ENCODE peak calls at places on chromosomes 16 and 17, in five cellular contexts. X, J, I, K and W are unnamed samples.

GRCh38 chr16:85517154-85517553 is 96.0 kb upstream of the GSE1 start:
- DNase-seq in K (no peak), X (no peak), J (no peak), I (no peak), W (no peak)

GRCh38 chr17:73231363-73231762 is 30.3 kb downstream of the CPSF4L start:
- DNase-seq in X (no peak), J (no peak), I (no peak), K (no peak), W (peak; percentile 8)

GRCh38 chr16:52561910-52562741 is 15.2 kb upstream of the TOX3 start:
- DNase-seq in X (no peak), K (peak; percentile 44), J (peak; percentile 42), I (no peak), W (no peak)

GRCh38 chr17:83190601-83191387 is 111.4 kb downstream of the METRNL start:
- DNase-seq in X (no peak), I (peak; percentile 5), J (peak; percentile 2), K (peak; percentile 26), W (no peak)

GRCh38 chr17:73532441-73532901 is 111.8 kb downstream of the SDK2 start:
- DNase-seq in J (no peak), X (no peak), I (no peak), K (no peak), W (no peak)

GRCh38 chr17:8141741-8142140 is 10.5 kb downstream of the PER1 start:
- DNase-seq in K (no peak), X (no peak), J (no peak), I (peak; percentile 31), W (no peak)

GRCh38 chr16:86714166-86714565 is 135.8 kb downstream of the FOXL1 start:
- DNase-seq in I (no peak), J (no peak), X (no peak), K (no peak), W (peak; percentile 44)

GRCh38 chr16:68644715-68645493 is at the start of gene CDH3:
- DNase-seq in K (peak; percentile 65), X (no peak), I (no peak), J (peak; percentile 84), W (no peak)

GRCh38 chr16:89422905-89423630 is 67.3 kb downstream of the ANKRD11 start:
- DNase-seq in X (no peak), J (no peak), K (no peak), I (peak; percentile 71), W (peak; percentile 28)

GRCh38 chr16:75044800-75045361 is 46.1 kb downstream of the ZNRF1 start:
- DNase-seq in J (peak; percentile 14), I (no peak), X (peak; percentile 22), K (peak; percentile 64), W (peak; percentile 50)

GRCh38 chr17:32461853-32462617 is 17.7 kb downstream of the PSMD11 start:
- DNase-seq in K (no peak), J (no peak), I (peak; percentile 76), X (no peak), W (peak; percentile 28)

GRCh38 chr17:56699186-56699895 is 105.8 kb downstream of the NOG start:
- DNase-seq in I (peak; percentile 59), J (peak; percentile 39), K (peak; percentile 58), X (peak; percentile 26), W (peak; percentile 99)

GRCh38 chr17:44877121-44877520 is 22.1 kb downstream of the EFTUD2 start:
- DNase-seq in J (no peak), I (no peak), K (no peak), X (no peak), W (no peak)

GRCh38 chr16:24973771-24974461 is 41.3 kb downstream of the ARHGAP17 start:
- DNase-seq in X (no peak), K (no peak), J (no peak), I (no peak), W (no peak)

GRCh38 chr16:76444823-76445222 is 167.6 kb downstream of the CNTNAP4 start:
- DNase-seq in J (no peak), I (no peak), X (no peak), K (no peak), W (no peak)

GRCh38 chr17:41734139-41734948 is at the start of gene HAP1:
- DNase-seq in K (no peak), J (peak; percentile 39), X (no peak), I (no peak), W (peak; percentile 43)

GRCh38 chr16:68359398-68360191 is 48.8 kb downstream of the PRMT7 start:
- DNase-seq in J (no peak), I (no peak), X (no peak), K (no peak), W (no peak)

GRCh38 chr17:41547921-41548843 is 20.1 kb upstream of the KRT19 start:
- DNase-seq in X (peak; percentile 37), I (peak; percentile 85), J (peak; percentile 44), K (peak; percentile 70), W (peak; percentile 100)

GRCh38 chr17:73765824-73766563 is 121.7 kb upstream of the SDK2 start:
- DNase-seq in J (no peak), I (no peak), K (no peak), X (no peak), W (no peak)

GRCh38 chr16:87201052-87201451 is 116.1 kb downstream of the C16orf95 start:
- DNase-seq in X (peak; percentile 61), K (peak; percentile 50), I (peak; percentile 63), J (no peak), W (peak; percentile 91)

GRCh38 chr17:17540278-17540906 is 44.2 kb upstream of the RASD1 start:
- DNase-seq in I (no peak), X (peak; percentile 18), J (no peak), K (no peak), W (no peak)

GRCh38 chr16:89155184-89155679 is 16.3 kb upstream of the CDH15 start:
- DNase-seq in K (peak; percentile 68), J (peak; percentile 27), I (peak; percentile 80), X (peak; percentile 74), W (peak; percentile 29)

GRCh38 chr16:56295739-56296527 is 104.6 kb downstream of the GNAO1 start:
- DNase-seq in J (no peak), X (no peak), K (no peak), I (no peak), W (no peak)

GRCh38 chr16:17161034-17161433 is 309.7 kb downstream of the XYLT1 start:
- DNase-seq in J (no peak), I (no peak), X (no peak), K (no peak), W (no peak)

GRCh38 chr16:48503779-48504178 is 106.2 kb downstream of the N4BP1 start:
- DNase-seq in I (peak; percentile 33), K (peak; percentile 38), X (peak; percentile 69), J (no peak), W (peak; percentile 39)

GRCh38 chr16:24572069-24572468 is 32.7 kb downstream of the RBBP6 start:
- DNase-seq in X (no peak), I (no peak), J (no peak), K (no peak), W (no peak)

GRCh38 chr17:70525976-70526375 is 356.6 kb downstream of the KCNJ2 start:
- DNase-seq in I (no peak), K (no peak), X (no peak), J (no peak), W (no peak)

GRCh38 chr17:70521821-70522256 is 352.5 kb downstream of the KCNJ2 start:
- DNase-seq in X (peak; percentile 14), K (peak; percentile 57), J (peak; percentile 6), I (peak; percentile 59), W (peak; percentile 33)

GRCh38 chr17:70527364-70527888 is 358.1 kb downstream of the KCNJ2 start:
- DNase-seq in J (no peak), K (peak; percentile 38), X (no peak), I (no peak), W (no peak)

GRCh38 chr17:70520447-70520846 is 351.1 kb downstream of the KCNJ2 start:
- DNase-seq in I (no peak), K (no peak), J (no peak), X (no peak), W (no peak)

GRCh38 chr17:70523407-70523806 is 354.1 kb downstream of the KCNJ2 start:
- DNase-seq in J (no peak), I (no peak), K (no peak), X (no peak), W (no peak)
- H3K9me3 ChIP-seq in J (no peaks in the 10 kb centered on the region), I (no peaks in the 10 kb centered on the region), K (peaks cover 2% of the 10 kb centered on the region), X (no peaks in the 10 kb centered on the region), W (no peaks in the 10 kb centered on the region)

GRCh38 chr17:61407211-61407911 is 7.7 kb downstream of the TBX2 start:
- DNase-seq in I (peak; percentile 20), X (no peak), K (no peak), J (no peak), W (no peak)

GRCh38 chr17:61406871-61407210 is 7.2 kb downstream of the TBX2 start:
- DNase-seq in X (no peak), I (no peak), K (no peak), J (no peak), W (no peak)

GRCh38 chr17:61405047-61405685 is 5.5 kb downstream of the TBX2 start:
- DNase-seq in X (no peak), J (no peak), K (no peak), I (no peak), W (no peak)

GRCh38 chr17:61405686-61406542 is 6.3 kb downstream of the TBX2 start:
- DNase-seq in K (no peak), I (peak; percentile 23), X (no peak), J (no peak), W (no peak)

DNA sequence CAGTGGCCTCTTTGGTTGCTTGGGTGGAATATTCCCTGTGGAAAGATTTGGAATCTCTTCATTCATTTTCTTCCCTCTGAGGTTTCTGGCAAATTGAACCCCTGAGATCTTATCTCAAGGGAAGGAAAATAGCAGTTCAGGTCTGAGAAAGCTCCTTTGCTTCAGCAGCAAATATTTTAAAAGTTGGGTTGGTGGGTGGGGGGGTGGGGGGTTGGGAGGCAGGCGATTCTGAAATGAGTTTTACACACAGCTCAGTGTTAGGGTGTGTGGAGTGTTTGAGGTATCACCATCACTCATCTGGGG is 6.9 kb downstream of the TBX2 start:
- DNase-seq in I (no peak), K (no peak), J (no peak), X (no peak), W (no peak)
- H3K4me3 ChIP-seq in I (no peak overlapping the region), K (no peak overlapping the region), J (no peak overlapping the region), X (peak overlapping the region; percentile 66), W (no peak overlapping the region)

DNA sequence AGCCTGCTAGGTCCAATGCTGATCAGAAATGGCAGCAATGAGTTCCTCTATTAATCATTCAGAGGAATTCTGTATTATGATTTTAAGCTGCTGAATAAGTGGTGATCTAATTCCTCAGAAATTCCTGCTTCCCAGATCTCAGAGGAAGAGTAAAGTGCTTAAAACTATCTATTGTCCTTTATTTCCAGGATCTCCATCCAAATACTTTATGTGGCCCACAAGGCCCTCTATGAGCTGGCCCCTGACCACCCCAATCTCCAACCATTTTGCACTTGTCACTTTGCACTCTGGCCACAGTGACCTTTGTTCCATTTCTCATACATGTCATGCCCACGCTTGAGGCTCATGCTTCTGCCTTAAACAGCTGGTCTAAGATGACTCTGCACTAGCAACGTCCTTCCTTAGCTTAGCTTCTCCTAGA is 93.7 kb downstream of the CA10 start:
- DNase-seq in X (no peak), I (no peak), K (no peak), J (no peak), W (peak; percentile 72)
- H3K9me3 ChIP-seq in X (peaks cover 7% of the 10 kb centered on the region), I (no peaks in the 10 kb centered on the region), K (peaks cover 5% of the 10 kb centered on the region), J (no peaks in the 10 kb centered on the region), W (peaks cover 13% of the 10 kb centered on the region)

DNA sequence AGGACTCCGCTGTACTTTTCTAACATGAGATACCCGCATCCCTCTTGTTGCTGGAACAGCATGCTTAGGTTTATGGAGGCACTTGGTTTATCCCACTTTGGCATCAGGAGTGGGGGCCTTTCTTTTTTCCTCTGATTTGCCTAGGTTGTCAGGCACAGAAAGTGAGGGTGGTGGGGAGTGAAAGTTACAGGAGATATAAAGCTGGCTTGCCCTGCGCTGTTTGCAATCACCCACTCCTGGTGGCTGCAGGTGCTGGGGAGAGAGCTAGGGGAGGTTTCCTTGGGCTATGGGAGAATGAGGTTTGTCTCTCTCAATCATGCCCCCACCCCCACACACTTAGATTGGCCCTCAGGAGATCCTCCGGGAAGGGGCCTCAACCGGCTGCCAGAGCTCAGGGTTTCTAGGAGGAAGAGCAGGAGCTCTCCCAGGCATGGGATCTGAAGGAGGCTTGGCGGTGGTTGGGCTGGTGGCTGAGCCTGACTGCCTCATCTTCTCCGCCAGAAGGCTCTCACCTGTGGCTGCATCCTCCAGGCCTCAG is 1.4 kb downstream of the WSCD1 start:
- DNase-seq in I (no peak), J (no peak), X (no peak), K (no peak), W (no peak)
- H3K4me3 ChIP-seq in I (peak overlapping the region; percentile 83), J (no peak overlapping the region), X (peak overlapping the region; percentile 60), K (peak overlapping the region; percentile 41), W (no peak overlapping the region)